ENCODE peak calls at places on chromosomes 7 and 10, in eight cellular contexts. O is body of pancreas, C is MM.1S, I is H1, Z is colonic mucosa, H is left ventricle myocardium inferior, F is H9, S is astrocyte. Q is an unnamed sample. For H3K4me1, the result is how much of the 10 kb centered on the place peaks cover.

GRCh38 chr10:71769279-71769823 is 4.0 kb downstream of the VSIR start:
- DNase-seq in I (no peak), C (no peak), Z (no peak), S (no peak), H (no peak), O (no peak), F (no peak), Q (peak)

GRCh38 chr10:52949899-52950298 is 177.3 kb upstream of the MBL2 start:
- DNase-seq in S (no peak), Z (no peak), I (no peak), H (no peak), C (peak), F (peak), O (no peak), Q (no peak)

GRCh38 chr7:137196665-137197064 is 146.9 kb downstream of the PTN start:
- DNase-seq in H (no peak), S (no peak), I (no peak), O (no peak), F (no peak), C (no peak), Z (no peak), Q (no peak)

GRCh38 chr7:99639267-99639666 is 22.5 kb downstream of the ZSCAN25 start:
- DNase-seq in F (peak), S (no peak), Z (no peak), I (peak), C (no peak), H (no peak), O (no peak), Q (no peak)

GRCh38 chr7:128419262-128419661 is 9.5 kb upstream of the IMPDH1 start:
- DNase-seq in F (no peak), H (no peak), C (no peak), S (no peak), O (no peak), Z (no peak), I (no peak), Q (no peak)

GRCh38 chr7:17030559-17030958 is 148.8 kb upstream of the AGR3 start:
- DNase-seq in O (no peak), F (no peak), H (no peak), C (peak), S (no peak), Z (no peak), I (no peak), Q (no peak)

GRCh38 chr7:157811946-157812345 is 475.1 kb downstream of the DNAJB6 start:
- DNase-seq in S (no peak), Z (no peak), C (no peak), F (no peak), O (no peak), I (no peak), H (peak), Q (no peak)

GRCh38 chr7:2569421-2569820 is 10.6 kb downstream of the IQCE start:
- DNase-seq in Z (no peak), S (no peak), H (no peak), F (no peak), O (no peak), C (no peak), I (no peak), Q (no peak)

GRCh38 chr10:80205478-80206276 is at the start of gene ANXA11:
- DNase-seq in H (peak), F (peak), I (peak), O (peak), Z (peak), C (peak), S (peak), Q (peak)
- TF ChIP-seq CTCF in H (no peak), F (no peak), I (no peak), O (no peak), Z (no peak), C (no peak), S (no peak), Q (no peak)

DNA sequence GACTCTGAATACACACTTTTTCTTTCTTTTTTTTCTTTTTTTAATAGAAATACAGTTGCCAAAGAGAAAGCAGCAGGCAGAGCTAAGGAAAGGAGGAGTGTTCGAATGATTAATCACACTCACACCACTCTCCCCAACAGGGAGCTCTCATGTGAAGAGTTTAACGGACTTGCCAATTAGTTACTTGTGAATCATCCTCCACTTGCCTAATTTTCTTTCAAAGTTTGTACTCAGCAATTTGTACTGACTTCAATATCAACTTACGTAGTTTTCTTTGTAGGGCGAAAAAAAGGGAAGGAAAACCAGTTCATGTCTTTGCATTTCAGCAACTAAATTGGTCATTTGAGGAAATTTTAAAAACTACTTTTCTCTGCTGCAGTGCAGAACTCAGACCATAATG is 109.2 kb downstream of the PIP4K2A start:
- DNase-seq in S (peak), C (no peak), I (no peak), F (no peak), H (no peak), Z (no peak), O (no peak), Q (no peak)
- H3K4me1 ChIP-seq in S (under half), C (under half), I (under half), F (under half), H (under half), Z (under half), O (under half), Q (under half)

DNA sequence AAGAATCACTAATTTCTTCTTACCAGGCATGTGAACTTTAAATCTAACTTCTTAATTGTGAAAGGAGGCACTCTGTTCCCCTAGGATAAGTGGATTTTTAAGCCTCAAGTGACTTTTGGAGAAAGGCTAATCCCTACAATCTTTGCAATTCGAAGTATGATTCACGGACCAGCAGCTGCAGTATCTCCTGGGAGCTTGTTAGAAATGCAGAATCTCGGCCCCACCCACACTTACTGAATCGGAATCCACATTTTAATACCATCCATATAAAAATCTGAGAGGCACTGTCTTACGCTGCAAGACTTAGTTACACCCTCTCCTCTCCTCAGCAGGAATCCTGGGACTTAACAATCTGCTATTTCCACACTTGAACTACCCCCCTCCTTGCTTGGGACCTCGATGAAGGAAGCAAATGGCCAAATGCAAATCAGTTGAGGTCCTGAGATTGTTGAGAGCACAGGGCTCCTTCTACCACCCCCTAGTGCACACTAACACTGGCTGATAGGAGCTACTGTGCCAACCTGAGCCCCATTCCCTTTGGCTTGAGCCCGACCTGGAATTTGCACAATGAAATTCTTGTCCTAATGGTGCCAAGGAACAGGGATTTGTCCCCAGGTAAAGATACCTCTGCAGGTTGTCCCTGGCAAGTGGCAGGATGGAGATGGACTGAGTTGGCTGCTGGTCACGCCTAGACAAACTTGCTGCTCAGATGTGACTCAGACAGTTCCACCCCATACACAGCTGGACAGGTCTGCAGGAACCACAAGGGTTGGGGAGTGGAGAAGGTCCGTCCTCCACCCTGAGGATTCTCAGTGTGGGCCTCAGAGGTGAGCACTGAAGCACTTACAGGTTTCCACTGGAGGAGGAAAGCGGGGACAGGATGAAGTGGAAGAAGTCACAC is 20.8 kb downstream of the ITPRIP start:
- DNase-seq in O (no peak), F (no peak), I (no peak), Z (no peak), C (no peak), S (peak), H (no peak), Q (no peak)
- TF ChIP-seq CTCF in O (no peak), F (no peak), I (no peak), Z (no peak), C (no peak), S (no peak), H (no peak), Q (no peak)

DNA sequence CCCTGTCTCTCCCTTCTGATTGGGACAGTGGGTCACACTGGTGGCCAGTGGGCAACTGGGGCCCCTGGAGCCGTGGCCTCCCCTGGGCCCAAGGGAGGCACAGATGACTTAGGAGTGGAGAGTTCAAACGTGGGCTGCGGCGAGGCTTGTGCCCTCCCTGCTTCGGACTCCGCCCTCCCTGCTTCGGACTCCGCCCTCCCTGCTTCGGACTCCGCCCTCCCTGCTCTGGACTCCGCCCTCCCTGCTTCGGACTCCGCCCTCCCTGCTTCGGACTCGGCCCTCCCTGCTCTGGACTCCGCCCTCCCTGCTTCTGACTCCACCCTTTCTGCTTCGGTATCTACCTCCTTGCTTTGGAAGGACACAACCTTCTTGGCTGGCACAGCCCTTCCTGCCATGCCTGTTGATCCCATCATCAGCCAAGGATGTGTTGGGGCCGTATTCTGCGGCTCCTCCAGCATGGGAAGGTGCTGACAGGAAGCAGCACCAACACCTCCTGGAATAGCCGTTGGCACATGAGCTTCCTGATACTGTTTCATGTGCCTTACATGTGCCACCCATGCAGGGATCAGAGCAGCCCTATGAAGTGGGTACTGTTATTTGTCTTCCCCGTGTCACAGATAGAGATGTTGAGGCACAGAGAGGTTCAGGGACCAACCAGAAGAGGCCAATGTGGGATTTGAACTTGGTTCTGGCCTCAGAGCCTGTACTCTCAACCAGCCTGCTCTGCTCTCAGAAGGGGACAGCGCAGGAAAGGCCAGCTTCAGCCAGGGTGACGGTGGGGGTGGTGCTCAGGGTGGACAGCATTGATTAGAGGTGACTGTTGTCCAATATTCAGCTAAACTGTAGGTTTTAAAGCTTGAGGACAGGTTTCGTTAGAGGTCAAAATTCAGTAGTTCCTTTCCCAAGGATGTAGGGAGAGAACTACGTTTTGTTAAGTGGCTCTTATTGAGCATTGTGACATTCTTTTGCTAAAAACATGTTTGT is 114.5 kb downstream of the NKX6-2 start:
- DNase-seq in H (peak), Z (no peak), I (no peak), O (peak), F (peak), C (no peak), S (no peak), Q (no peak)
- H3K4me1 ChIP-seq in H (under half), Z (under half), I (under half), O (under half), F (under half), C (under half), S (under half), Q (under half)

GRCh38 chr10:110205051-110205675 is 2.2 kb upstream of the MXI1 start:
- DNase-seq in H (no peak), S (no peak), I (no peak), Z (no peak), O (no peak), F (no peak), C (no peak), Q (no peak)

GRCh38 chr10:110203500-110204455 is 3.6 kb upstream of the MXI1 start:
- DNase-seq in H (no peak), S (no peak), I (no peak), F (no peak), C (no peak), O (no peak), Z (peak), Q (no peak)

DNA sequence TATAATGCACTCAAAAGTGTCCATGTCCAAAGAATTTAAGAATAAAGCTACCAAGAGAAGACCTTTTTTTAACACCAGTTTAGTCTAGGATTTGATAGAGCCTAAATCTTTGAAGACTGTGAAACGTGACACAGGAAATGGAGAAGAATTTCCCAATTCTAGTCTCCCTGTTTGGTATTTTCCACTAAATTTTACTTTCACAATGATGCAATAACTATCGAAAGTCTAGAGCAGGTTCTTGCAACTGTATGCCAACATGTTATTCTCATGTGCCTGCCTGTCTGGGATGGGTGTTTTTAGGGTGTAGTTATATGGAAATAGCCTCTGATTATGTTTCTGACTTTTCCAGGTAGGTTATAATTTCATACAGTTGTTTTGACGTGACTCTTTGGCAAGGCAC is 6.9 kb upstream of the MXI1 start:
- DNase-seq in I (no peak), O (no peak), S (no peak), Z (no peak), C (no peak), F (no peak), H (no peak), Q (no peak)
- TF ChIP-seq CTCF in I (no peak), O (no peak), S (no peak), Z (no peak), C (no peak), F (no peak), H (no peak), Q (no peak)

DNA sequence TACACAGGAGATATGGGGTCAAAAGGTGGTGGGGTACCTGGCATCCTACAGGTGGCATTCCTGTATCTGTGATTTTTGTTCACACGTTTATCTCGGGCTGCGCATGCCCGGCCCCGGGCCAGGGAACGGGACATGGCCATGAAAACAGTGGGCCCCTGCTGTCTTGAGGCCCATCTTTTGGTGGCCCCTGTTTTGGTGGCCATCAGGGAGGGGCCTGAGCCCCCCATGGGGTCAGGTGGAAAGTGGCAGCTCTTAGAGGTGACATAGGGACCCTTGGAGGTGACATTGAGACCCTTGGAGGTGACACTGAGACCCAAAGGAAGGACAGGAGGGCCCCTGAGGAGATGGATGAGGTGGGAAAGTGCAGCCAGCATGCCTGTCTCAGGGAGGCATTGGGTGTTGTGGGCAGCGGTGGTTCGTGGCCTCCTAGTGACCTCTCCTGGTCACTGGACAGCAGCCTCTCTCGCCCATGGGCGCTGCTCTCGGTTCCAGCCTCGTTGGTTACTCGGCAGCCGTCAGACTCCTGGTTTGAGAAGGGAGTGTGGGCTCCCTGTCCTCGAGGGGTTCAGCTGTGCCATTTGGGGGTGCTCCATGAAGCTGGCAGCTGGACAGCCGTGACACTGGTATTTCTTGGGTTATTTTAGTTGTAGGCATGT is 39.9 kb downstream of the INPP5A start:
- DNase-seq in S (no peak), H (peak), I (no peak), O (peak), Z (no peak), F (no peak), C (no peak), Q (no peak)
- H3K4me1 ChIP-seq in S (under half), H (half or more), I (under half), O (half or more), Z (under half), F (under half), C (under half), Q (under half)

GRCh38 chr7:138979226-138979979 is 1.8 kb downstream of the KIAA1549 start:
- DNase-seq in O (peak), C (peak), S (no peak), I (no peak), Z (no peak), F (no peak), H (no peak), Q (no peak)
- TF ChIP-seq CTCF in O (peak), C (peak), S (peak), I (no peak), Z (no peak), F (peak), H (peak), Q (peak)

GRCh38 chr10:79129361-79129997 is 60.7 kb downstream of the ZMIZ1 start:
- DNase-seq in H (no peak), C (no peak), F (peak), Z (no peak), O (no peak), I (peak), S (peak), Q (peak)

GRCh38 chr10:79131730-79132644 is 63.2 kb downstream of the ZMIZ1 start:
- DNase-seq in Z (no peak), S (no peak), O (no peak), C (no peak), F (no peak), H (no peak), I (no peak), Q (no peak)

GRCh38 chr10:79128923-79129305 is 60.1 kb downstream of the ZMIZ1 start:
- DNase-seq in S (no peak), F (no peak), C (no peak), O (no peak), H (no peak), Z (no peak), I (no peak), Q (peak)

GRCh38 chr10:79130846-79131245 is 62.1 kb downstream of the ZMIZ1 start:
- DNase-seq in Z (no peak), F (peak), S (no peak), I (no peak), H (no peak), C (no peak), O (no peak), Q (no peak)

GRCh38 chr10:79130255-79130654 is 61.5 kb downstream of the ZMIZ1 start:
- DNase-seq in F (no peak), H (no peak), C (no peak), O (no peak), S (no peak), Z (no peak), I (no peak), Q (no peak)
- H3K4me1 ChIP-seq in F (under half), H (half or more), C (under half), O (half or more), S (half or more), Z (under half), I (half or more), Q (half or more)

Q was measured in endothelial cell of umbilical vein.